ENCODE peak calls at places on chromosome 12, in four cellular contexts. O is CD4-positive, alpha-beta T cell; Y is stimulated activated CD8-positive, alpha-beta memory T cell treated with anti-CD3 and anti-CD28 coated beads, Interleukin-2, amount 100 ng/mL, for 1 hour; Q is EL. Z is an unnamed sample.

GRCh38 chr12:107667464-107667863 is 18.1 kb upstream of the PWP1 start:
- DNase-seq in O (no peak), Y (no peak), Q (no peak), Z (no peak)

GRCh38 chr12:46349253-46349652 is 23.3 kb downstream of the SLC38A2 start:
- DNase-seq in O (no peak), Y (no peak), Q (no peak), Z (no peak)

GRCh38 chr12:27436029-27436428 is 10.5 kb upstream of the SMCO2 start:
- DNase-seq in O (no peak), Y (no peak), Q (no peak), Z (no peak)

GRCh38 chr12:114163766-114164165 is 197.6 kb upstream of the RBM19 start:
- DNase-seq in O (no peak), Y (no peak), Q (peak; percentile 93), Z (no peak)

GRCh38 chr12:65248656-65249633 is 29.5 kb upstream of the MSRB3 start:
- DNase-seq in O (no peak), Y (no peak), Q (no peak), Z (no peak)

GRCh38 chr12:68587448-68587873 is 23.2 kb upstream of the RAP1B start:
- DNase-seq in O (peak; percentile 8), Y (no peak), Q (no peak), Z (no peak)

GRCh38 chr12:28023156-28023887 is 50.8 kb upstream of the PTHLH start:
- DNase-seq in O (no peak), Y (no peak), Q (peak; percentile 94), Z (no peak)

GRCh38 chr12:124917135-124917840 is 2.8 kb upstream of the UBC start:
- DNase-seq in O (peak; percentile 82), Y (peak; percentile 77), Q (peak; percentile 100), Z (peak; percentile 99)

GRCh38 chr12:124428136-124428791 is 133.4 kb downstream of the RFLNA start:
- DNase-seq in O (no peak), Y (no peak), Q (peak; percentile 47), Z (no peak)

GRCh38 chr12:52349196-52349595 is 18.1 kb downstream of the KRT85 start:
- DNase-seq in O (no peak), Y (no peak), Q (peak; percentile 15), Z (no peak)

GRCh38 chr12:31105668-31106067 is 32.0 kb downstream of the DDX11 start:
- DNase-seq in O (no peak), Y (no peak), Q (no peak), Z (no peak)

GRCh38 chr12:5204271-5204670 is 160.6 kb downstream of the KCNA5 start:
- DNase-seq in O (no peak), Y (no peak), Q (no peak), Z (no peak)

GRCh38 chr12:88062464-88062863 is 33.3 kb upstream of the C12orf50 start:
- DNase-seq in O (no peak), Y (no peak), Q (no peak), Z (no peak)

GRCh38 chr12:84689638-84690037 is 223.0 kb downstream of the SLC6A15 start:
- DNase-seq in O (no peak), Y (no peak), Q (no peak), Z (no peak)